ENCODE peak calls at places on chromosomes 4 and X, in ten cellular contexts. S is DND-41, J is progenitor cell of endocrine pancreas, O is A673, K is cardiac fibroblast, T is endothelial cell, E is pancreas, C is fibroblast of pulmonary artery, V is GM13977, A is tibial nerve. Y is an unnamed sample.

GRCh38 chr4:76830612-76831474 is 67.1 kb downstream of the SOWAHB start:
- DNase-seq in T (peak), C (peak), V (no peak), E (peak), O (no peak), S (no peak), A (peak), J (no peak), K (peak), Y (peak)

GRCh38 chr4:3838437-3839380 is 72.5 kb downstream of the ADRA2C start:
- DNase-seq in J (no peak), E (no peak), T (no peak), A (no peak), O (no peak), S (no peak), V (no peak), K (no peak), C (no peak), Y (no peak)

GRCh38 chr4:41294445-41295062 is 37.8 kb downstream of the UCHL1 start:
- DNase-seq in A (no peak), J (no peak), V (no peak), C (no peak), E (no peak), T (no peak), S (peak), O (no peak), K (no peak), Y (no peak)

GRCh38 chrX:107566603-107567262 is 61.6 kb upstream of the PRPS1 start:
- DNase-seq in J (no peak), V (no peak), A (no peak), E (no peak), O (no peak), K (no peak), C (no peak), T (no peak), S (no peak), Y (no peak)

GRCh38 chrX:15334561-15334960 is 762 bp downstream of the PIGA start:
- DNase-seq in J (no peak), E (peak), V (peak), T (no peak), C (peak), S (peak), A (no peak), K (peak), O (no peak), Y (peak)

GRCh38 chr4:4502694-4503311 is 39.0 kb downstream of the STX18 start:
- DNase-seq in V (no peak), K (peak), A (no peak), E (no peak), J (no peak), S (peak), O (peak), C (peak), T (no peak), Y (peak)

GRCh38 chr4:175745340-175745739 is 66.7 kb downstream of the GPM6A start:
- DNase-seq in A (no peak), C (no peak), O (no peak), V (no peak), J (no peak), S (no peak), E (no peak), K (no peak), T (no peak), Y (no peak)

GRCh38 chrX:19544693-19545305 is 29.5 kb upstream of the MAP3K15 start:
- DNase-seq in K (peak), V (peak), J (no peak), A (peak), C (peak), O (peak), S (peak), T (peak), E (peak), Y (peak)

GRCh38 chr4:105605493-105605892 is 53.1 kb downstream of the ARHGEF38 start:
- DNase-seq in J (no peak), O (peak), T (no peak), K (peak), V (no peak), E (no peak), S (no peak), C (peak), A (no peak), Y (no peak)

GRCh38 chrX:116317409-116317808 is 119.0 kb upstream of the SLC6A14 start:
- DNase-seq in K (peak), V (no peak), E (no peak), T (no peak), O (peak), J (no peak), C (peak), A (no peak), S (no peak), Y (peak)

GRCh38 chr4:119672086-119672485 is 43.5 kb upstream of the PDE5A start:
- DNase-seq in E (no peak), K (no peak), V (no peak), O (no peak), C (no peak), S (no peak), J (no peak), A (no peak), T (no peak), Y (no peak)

GRCh38 chr4:52566136-52567031 is 92.7 kb downstream of the USP46 start:
- DNase-seq in J (no peak), E (no peak), K (no peak), T (no peak), O (no peak), V (no peak), C (no peak), S (no peak), A (no peak), Y (no peak)

GRCh38 chrX:2828404-2829065 is at the start of gene GYG2:
- DNase-seq in O (peak), A (no peak), V (no peak), E (no peak), C (peak), J (peak), S (no peak), T (peak), K (peak), Y (peak)

GRCh38 chrX:40098264-40099045 is 697 bp upstream of the BCOR start:
- DNase-seq in S (peak), C (no peak), J (peak), E (peak), O (peak), A (no peak), K (peak), V (peak), T (peak), Y (peak)

GRCh38 chr4:4991541-4992099 is 27.6 kb downstream of the CYTL1 start:
- DNase-seq in E (no peak), C (no peak), J (no peak), K (no peak), V (no peak), T (no peak), A (no peak), S (no peak), O (no peak), Y (no peak)

GRCh38 chrX:115367455-115367854 is 77.9 kb downstream of the LUZP4 start:
- DNase-seq in T (no peak), V (no peak), O (peak), K (peak), S (no peak), A (no peak), C (peak), E (no peak), J (no peak), Y (no peak)

GRCh38 chr4:54800831-54801530 is 143.2 kb downstream of the KIT start:
- DNase-seq in V (no peak), E (no peak), O (no peak), J (no peak), S (peak), T (no peak), C (no peak), A (no peak), K (no peak), Y (no peak)

GRCh38 chr4:73453701-73454005 is 17.6 kb downstream of the AFP start:
- DNase-seq in O (no peak), V (no peak), E (no peak), S (no peak), K (no peak), C (peak), A (no peak), T (no peak), J (no peak), Y (no peak)

GRCh38 chr4:185425600-185426352 is at the start of gene UFSP2:
- DNase-seq in K (peak), A (peak), O (peak), E (peak), J (peak), T (peak), C (peak), S (peak), V (peak), Y (peak)

GRCh38 chrX:154374361-154375155 is at the start of gene FLNA:
- DNase-seq in A (no peak), J (peak), T (peak), S (no peak), K (no peak), V (peak), O (no peak), E (peak), C (no peak), Y (peak)

GRCh38 chrX:41332408-41332987 is 1.5 kb upstream of the DDX3X start:
- DNase-seq in K (peak), V (peak), O (no peak), S (no peak), E (no peak), C (peak), J (no peak), T (no peak), A (no peak), Y (no peak)

GRCh38 chr4:69787879-69788278 is 27.5 kb upstream of the SULT1B1 start:
- DNase-seq in E (no peak), C (no peak), K (no peak), J (no peak), O (no peak), V (no peak), S (no peak), A (no peak), T (no peak), Y (no peak)

GRCh38 chr4:95544433-95545103 is 4.2 kb downstream of the UNC5C start:
- DNase-seq in E (no peak), O (no peak), V (no peak), C (no peak), K (peak), S (no peak), T (no peak), A (no peak), J (no peak), Y (no peak)

GRCh38 chrX:130716822-130717405 is 186.1 kb downstream of the ENOX2 start:
- DNase-seq in K (peak), E (no peak), S (no peak), T (no peak), J (no peak), V (no peak), C (no peak), O (no peak), A (no peak), Y (no peak)

GRCh38 chr4:173821851-173822250 is 291.8 kb upstream of the HAND2 start:
- DNase-seq in S (no peak), C (no peak), T (no peak), K (no peak), O (peak), E (no peak), J (no peak), V (no peak), A (no peak), Y (no peak)

GRCh38 chrX:57951666-57952319 is 41.5 kb upstream of the ZXDA start:
- DNase-seq in A (no peak), O (no peak), T (no peak), J (no peak), S (peak), V (no peak), E (no peak), C (no peak), K (no peak), Y (no peak)

GRCh38 chrX:109635151-109635550 is 10.2 kb upstream of the KCNE5 start:
- DNase-seq in E (peak), J (no peak), C (peak), A (no peak), T (no peak), S (no peak), O (peak), V (peak), K (peak), Y (peak)

GRCh38 chrX:3440981-3441380 is 94.5 kb upstream of the MXRA5 start:
- DNase-seq in V (no peak), A (no peak), S (no peak), J (no peak), E (no peak), T (no peak), C (no peak), K (no peak), O (no peak), Y (no peak)

GRCh38 chr4:4780634-4781287 is 78.7 kb upstream of the MSX1 start:
- DNase-seq in C (peak), E (no peak), K (peak), O (no peak), J (no peak), V (no peak), S (no peak), A (no peak), T (no peak), Y (no peak)

GRCh38 chr4:124515591-124515990 is 196.9 kb downstream of the ANKRD50 start:
- DNase-seq in C (no peak), J (no peak), O (peak), T (no peak), E (no peak), V (no peak), K (no peak), A (no peak), S (no peak), Y (no peak)

GRCh38 chr4:112765317-112765989 is 128.5 kb downstream of the LARP7 start:
- DNase-seq in J (no peak), A (no peak), O (peak), K (peak), E (no peak), T (no peak), C (peak), V (peak), S (peak), Y (no peak)

GRCh38 chrX:11423362-11423818 is 130.2 kb downstream of the AMELX start:
- DNase-seq in E (peak), A (peak), T (no peak), C (peak), S (no peak), K (peak), O (no peak), V (peak), J (no peak), Y (peak)

GRCh38 chr4:2417196-2417764 is 1.2 kb downstream of the ZFYVE28 start:
- DNase-seq in V (no peak), J (no peak), O (no peak), C (no peak), T (peak), S (no peak), K (no peak), A (no peak), E (no peak), Y (no peak)

GRCh38 chr4:24219171-24219570 is 329.3 kb upstream of the PPARGC1A start:
- DNase-seq in T (no peak), V (no peak), S (no peak), J (no peak), O (no peak), C (no peak), K (peak), E (peak), A (no peak), Y (peak)

GRCh38 chr4:101163936-101164335 is 183.4 kb downstream of the PPP3CA start:
- DNase-seq in E (no peak), J (no peak), K (no peak), V (no peak), T (no peak), O (no peak), C (no peak), A (no peak), S (no peak), Y (no peak)

GRCh38 chrX:124401696-124402095 is 55.3 kb downstream of the SH2D1A start:
- DNase-seq in T (no peak), V (no peak), K (no peak), C (no peak), A (no peak), O (no peak), S (no peak), J (no peak), E (peak), Y (peak)

GRCh38 chr4:102213031-102213430 is 132.3 kb downstream of the SLC39A8 start:
- DNase-seq in C (no peak), T (no peak), O (no peak), E (no peak), S (no peak), A (no peak), K (no peak), V (no peak), J (no peak), Y (no peak)

GRCh38 chrX:45801554-45801953 is 600.9 kb upstream of the DIPK2B start:
- DNase-seq in J (no peak), C (peak), V (peak), A (no peak), O (peak), T (no peak), K (peak), E (no peak), S (no peak), Y (no peak)
- TF ChIP-seq CTCF in J (peak), C (peak), V (peak), A (no peak), O (peak), T (no peak), K (no peak), E (no peak), S (peak), Y (no peak)

GRCh38 chr4:140595065-140595464 is 26.3 kb upstream of the UCP1 start:
- DNase-seq in V (no peak), C (peak), S (no peak), K (peak), T (no peak), J (no peak), O (no peak), E (peak), A (no peak), Y (peak)
- TF ChIP-seq CTCF in V (peak), C (peak), S (peak), K (peak), T (no peak), J (peak), O (peak), E (peak), A (no peak), Y (peak)

DNA sequence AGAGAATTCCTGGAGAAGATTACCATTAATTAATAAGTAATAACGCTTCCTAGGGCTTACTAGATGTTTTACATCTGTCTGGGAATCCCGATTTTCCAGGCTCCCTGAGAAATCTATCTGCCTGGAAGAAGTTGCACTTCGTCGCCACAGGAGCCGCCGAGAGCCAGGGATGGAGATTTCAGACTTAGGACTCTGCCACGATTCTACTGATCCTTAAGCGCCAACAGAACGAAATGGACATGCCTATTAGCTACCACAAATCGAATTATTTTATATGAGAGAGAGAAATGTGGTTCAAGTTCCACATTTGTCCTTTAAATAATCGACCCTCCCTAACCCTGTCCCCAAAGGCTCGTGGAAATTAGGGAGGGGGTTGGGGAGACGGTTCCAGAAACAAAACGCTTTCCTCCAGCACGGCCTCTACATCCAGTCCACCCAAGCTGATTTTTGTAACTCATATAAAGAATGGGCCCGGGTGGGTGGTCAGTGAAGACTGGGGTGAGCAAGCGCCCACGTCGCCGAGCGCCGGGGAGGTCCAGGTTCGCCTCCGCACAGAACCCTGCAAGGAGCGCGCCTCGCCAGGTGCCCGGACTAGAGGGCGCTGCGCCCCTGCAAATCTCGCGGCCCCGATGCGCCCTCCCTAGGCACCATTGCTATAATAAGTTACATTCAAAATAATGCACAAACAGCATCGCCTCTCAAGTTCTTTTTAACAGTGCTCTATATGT is 1.9 kb upstream of the FAT1 start:
- DNase-seq in K (peak), V (peak), S (no peak), E (peak), O (peak), J (peak), C (peak), T (peak), A (peak), Y (peak)
- TF ChIP-seq CTCF in K (peak), V (no peak), S (no peak), E (peak), O (peak), J (peak), C (peak), T (peak), A (peak), Y (peak)

GRCh38 chr4:6334203-6334887 is 64.7 kb downstream of the WFS1 start:
- DNase-seq in T (no peak), O (no peak), K (no peak), J (no peak), V (no peak), E (no peak), S (no peak), C (no peak), A (no peak), Y (no peak)

GRCh38 chr4:6332669-6333050 is 63.0 kb downstream of the WFS1 start:
- DNase-seq in O (no peak), J (no peak), A (no peak), E (no peak), S (no peak), T (no peak), V (no peak), C (no peak), K (no peak), Y (no peak)

GRCh38 chr4:6335040-6335590 is 65.5 kb downstream of the WFS1 start:
- DNase-seq in O (no peak), C (no peak), S (no peak), A (no peak), V (no peak), T (no peak), K (no peak), E (no peak), J (no peak), Y (no peak)

GRCh38 chr4:6332042-6332668 is 62.5 kb downstream of the WFS1 start:
- DNase-seq in C (peak), E (peak), J (peak), O (no peak), S (no peak), T (peak), A (no peak), V (peak), K (peak), Y (peak)

GRCh38 chr4:6333301-6334202 is 63.9 kb downstream of the WFS1 start:
- DNase-seq in V (peak), S (no peak), C (peak), A (no peak), E (no peak), K (peak), J (no peak), T (no peak), O (peak), Y (no peak)
- TF ChIP-seq CTCF in V (peak), S (peak), C (peak), A (no peak), E (no peak), K (peak), J (peak), T (peak), O (peak), Y (peak)

DNA sequence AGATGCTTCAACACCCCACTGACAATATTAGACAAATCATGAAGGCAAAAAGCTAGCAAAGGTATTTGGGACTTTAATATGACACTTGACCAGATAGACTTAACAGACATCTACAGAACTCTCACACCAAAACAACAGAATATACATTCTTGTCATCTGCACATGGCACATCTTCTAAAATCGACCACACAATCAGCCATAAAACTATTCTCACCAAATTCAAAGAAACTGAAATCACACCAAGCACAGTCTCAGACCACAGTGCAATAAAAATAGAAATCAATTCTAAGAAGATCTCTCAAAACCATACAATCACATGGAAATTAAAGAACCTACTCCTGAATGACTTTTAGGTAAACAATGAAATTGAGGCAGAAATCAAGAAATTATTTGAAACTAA is 340.8 kb downstream of the PPP1R2C start:
- DNase-seq in O (no peak), S (no peak), A (no peak), J (no peak), T (no peak), V (no peak), E (no peak), K (no peak), C (no peak), Y (no peak)
- TF ChIP-seq CTCF in O (no peak), S (no peak), A (no peak), J (no peak), T (no peak), V (no peak), E (no peak), K (no peak), C (no peak), Y (no peak)

Y was measured in Calu3.